ENCODE peak calls at places on chromosomes 13 and 19, in seven cellular contexts. O is cardiac muscle cell; C is SHP77 treated with DMSO at 0.1 percent for 48 hours; T is stimulated activated CD4-positive, alpha-beta T cell treated with anti-CD3 and anti-CD28 coated beads, TNF-alpha, amount 100 ng/mL, for 1 hour; K is memory B cell; F is A673; Y is stimulated activated CD8-positive, alpha-beta memory T cell treated with anti-CD3 and anti-CD28 coated beads, Interleukin-7, amount 100 ng/mL, for 1 hour. A is an unnamed sample.
A peak's percentile ranks its signal among the peaks of the same experiment; 100 is the strongest.

GRCh38 chr13:112727581-112727980 is 37.7 kb downstream of the ATP11A start:
- DNase-seq in O (no peak), C (no peak), T (no peak), K (no peak), F (no peak), Y (no peak), A (no peak)

GRCh38 chr19:1063030-1063908 is 3.7 kb upstream of the ARHGAP45 start:
- DNase-seq in O (no peak), C (no peak), T (no peak), K (peak; percentile 63), F (no peak), Y (no peak), A (peak; percentile 69)

GRCh38 chr13:46113596-46113995 is 8.8 kb upstream of the CPB2 start:
- DNase-seq in O (peak; percentile 18), C (no peak), T (no peak), K (no peak), F (peak; percentile 74), Y (no peak), A (no peak)

GRCh38 chr19:39679056-39679790 is 23.5 kb downstream of the LGALS16 start:
- DNase-seq in O (no peak), C (no peak), T (no peak), K (no peak), F (no peak), Y (no peak), A (peak; percentile 26)

GRCh38 chr13:34722931-34723330 is 219.1 kb upstream of the NBEA start:
- DNase-seq in O (no peak), C (no peak), T (no peak), K (no peak), F (no peak), Y (no peak), A (no peak)

GRCh38 chr13:109297628-109298027 is 488.8 kb downstream of the IRS2 start:
- DNase-seq in O (peak; percentile 60), C (no peak), T (no peak), K (no peak), F (no peak), Y (no peak), A (no peak)

GRCh38 chr13:78319101-78319627 is 284.2 kb downstream of the POU4F1 start:
- DNase-seq in O (no peak), C (no peak), T (no peak), K (no peak), F (no peak), Y (no peak), A (no peak)

GRCh38 chr19:11973020-11973810 is 8.4 kb downstream of the ZNF763 start:
- DNase-seq in O (no peak), C (no peak), T (no peak), K (no peak), F (no peak), Y (no peak), A (no peak)

GRCh38 chr13:44404261-44405139 is 30.9 kb downstream of the SERP2 start:
- DNase-seq in O (no peak), C (peak; percentile 48), T (no peak), K (no peak), F (no peak), Y (no peak), A (no peak)

GRCh38 chr19:13154911-13155471 is 4.8 kb downstream of the IER2 start:
- DNase-seq in O (peak; percentile 79), C (no peak), T (peak; percentile 64), K (peak; percentile 72), F (peak; percentile 68), Y (peak; percentile 66), A (peak; percentile 86)